ENCODE peak calls at places on chromosomes 5 and 9, in six cellular contexts. One of them, this sample, is unnamed. For H3K4me1, the result is how much of the 10 kb centered on the place peaks cover.

GRCh38 chr5:140219068-140219971 is 44.3 kb downstream of the CYSTM1 start:
- DNase-seq in upper lobe of right lung: no peak
- DNase-seq in MM.1S: no peak
- DNase-seq in suprapubic skin: no peak
- DNase-seq in CD8-positive, alpha-beta T cell: no peak
- DNase-seq in lung: no peak
- DNase-seq in this sample: no peak

GRCh38 chr9:123415593-123415930 is 59.6 kb downstream of the CRB2 start:
- DNase-seq in lung: no peak
- DNase-seq in upper lobe of right lung: no peak
- DNase-seq in MM.1S: no peak
- DNase-seq in suprapubic skin: no peak
- DNase-seq in CD8-positive, alpha-beta T cell: no peak
- DNase-seq in this sample: no peak

GRCh38 chr9:128275198-128276007 is at the start of gene GOLGA2:
- DNase-seq in MM.1S: no peak
- DNase-seq in upper lobe of right lung: no peak
- DNase-seq in suprapubic skin: no peak
- DNase-seq in lung: peak
- DNase-seq in CD8-positive, alpha-beta T cell: no peak
- DNase-seq in this sample: peak

GRCh38 chr5:148735301-148735700 is 81.0 kb upstream of the HTR4 start:
- DNase-seq in suprapubic skin: no peak
- DNase-seq in MM.1S: no peak
- DNase-seq in CD8-positive, alpha-beta T cell: no peak
- DNase-seq in lung: no peak
- DNase-seq in upper lobe of right lung: no peak
- DNase-seq in this sample: peak

GRCh38 chr9:136311433-136312375 is 7.8 kb upstream of the CCDC187 start:
- DNase-seq in CD8-positive, alpha-beta T cell: no peak
- DNase-seq in upper lobe of right lung: no peak
- DNase-seq in lung: no peak
- DNase-seq in suprapubic skin: no peak
- DNase-seq in MM.1S: peak
- DNase-seq in this sample: no peak

GRCh38 chr9:90905079-90905478 is 103.5 kb downstream of the SYK start:
- DNase-seq in lung: peak
- DNase-seq in upper lobe of right lung: peak
- DNase-seq in MM.1S: no peak
- DNase-seq in suprapubic skin: no peak
- DNase-seq in CD8-positive, alpha-beta T cell: no peak
- DNase-seq in this sample: no peak

GRCh38 chr5:95664204-95664786 is 17.7 kb downstream of the RFESD start:
- DNase-seq in CD8-positive, alpha-beta T cell: peak
- DNase-seq in suprapubic skin: no peak
- DNase-seq in MM.1S: peak
- DNase-seq in upper lobe of right lung: no peak
- DNase-seq in lung: no peak
- DNase-seq in this sample: no peak

GRCh38 chr9:108377881-108378280 is 477.9 kb downstream of the ACTL7B start:
- DNase-seq in CD8-positive, alpha-beta T cell: no peak
- DNase-seq in lung: no peak
- DNase-seq in suprapubic skin: no peak
- DNase-seq in MM.1S: no peak
- DNase-seq in upper lobe of right lung: no peak
- DNase-seq in this sample: no peak

GRCh38 chr9:98380065-98380681 is 124.7 kb upstream of the TBC1D2 start:
- DNase-seq in upper lobe of right lung: no peak
- DNase-seq in MM.1S: no peak
- DNase-seq in lung: no peak
- DNase-seq in suprapubic skin: peak
- DNase-seq in CD8-positive, alpha-beta T cell: no peak
- DNase-seq in this sample: peak

GRCh38 chr9:122392714-122393113 is 21.9 kb downstream of the PTGS1 start:
- DNase-seq in MM.1S: no peak
- DNase-seq in lung: peak
- DNase-seq in upper lobe of right lung: no peak
- DNase-seq in suprapubic skin: no peak
- DNase-seq in CD8-positive, alpha-beta T cell: no peak
- DNase-seq in this sample: no peak

GRCh38 chr9:6941527-6941926 is 183.8 kb downstream of the KDM4C start:
- DNase-seq in MM.1S: no peak
- DNase-seq in CD8-positive, alpha-beta T cell: no peak
- DNase-seq in suprapubic skin: no peak
- DNase-seq in upper lobe of right lung: no peak
- DNase-seq in lung: no peak
- DNase-seq in this sample: no peak

GRCh38 chr5:33736510-33736909 is 155.3 kb downstream of the ADAMTS12 start:
- DNase-seq in CD8-positive, alpha-beta T cell: no peak
- DNase-seq in suprapubic skin: no peak
- DNase-seq in MM.1S: no peak
- DNase-seq in upper lobe of right lung: no peak
- DNase-seq in lung: no peak
- DNase-seq in this sample: peak

GRCh38 chr9:107049825-107050184 is 186.8 kb downstream of the ZNF462 start:
- DNase-seq in upper lobe of right lung: no peak
- DNase-seq in suprapubic skin: no peak
- DNase-seq in MM.1S: no peak
- DNase-seq in lung: no peak
- DNase-seq in CD8-positive, alpha-beta T cell: no peak
- DNase-seq in this sample: no peak

GRCh38 chr9:35526087-35526801 is 36.3 kb downstream of the RUSC2 start:
- DNase-seq in CD8-positive, alpha-beta T cell: no peak
- DNase-seq in upper lobe of right lung: no peak
- DNase-seq in MM.1S: no peak
- DNase-seq in suprapubic skin: no peak
- DNase-seq in lung: no peak
- DNase-seq in this sample: no peak

GRCh38 chr9:126722252-126722921 is 82.5 kb upstream of the ZBTB43 start:
- DNase-seq in lung: peak
- DNase-seq in MM.1S: peak
- DNase-seq in upper lobe of right lung: peak
- DNase-seq in CD8-positive, alpha-beta T cell: peak
- DNase-seq in suprapubic skin: peak
- DNase-seq in this sample: no peak

GRCh38 chr9:79812099-79812498 is 240.3 kb downstream of the TLE4 start:
- DNase-seq in CD8-positive, alpha-beta T cell: no peak
- DNase-seq in upper lobe of right lung: no peak
- DNase-seq in MM.1S: no peak
- DNase-seq in suprapubic skin: no peak
- DNase-seq in lung: no peak
- DNase-seq in this sample: peak

GRCh38 chr9:101376117-101376866 is 8.5 kb downstream of the BAAT start:
- DNase-seq in MM.1S: no peak
- DNase-seq in CD8-positive, alpha-beta T cell: no peak
- DNase-seq in suprapubic skin: no peak
- DNase-seq in lung: no peak
- DNase-seq in upper lobe of right lung: no peak
- DNase-seq in this sample: peak

GRCh38 chr5:54874337-54875021 is 110.9 kb downstream of the ESM1 start:
- DNase-seq in suprapubic skin: no peak
- DNase-seq in CD8-positive, alpha-beta T cell: no peak
- DNase-seq in MM.1S: no peak
- DNase-seq in upper lobe of right lung: no peak
- DNase-seq in lung: no peak
- DNase-seq in this sample: no peak

GRCh38 chr5:158957196-158957595 is 142.5 kb downstream of the EBF1 start:
- DNase-seq in MM.1S: no peak
- DNase-seq in lung: no peak
- DNase-seq in upper lobe of right lung: no peak
- DNase-seq in suprapubic skin: no peak
- DNase-seq in CD8-positive, alpha-beta T cell: no peak
- DNase-seq in this sample: no peak

GRCh38 chr9:33350310-33350709 is 52.1 kb downstream of the AQP7 start:
- DNase-seq in MM.1S: no peak
- DNase-seq in upper lobe of right lung: no peak
- DNase-seq in suprapubic skin: no peak
- DNase-seq in lung: no peak
- DNase-seq in CD8-positive, alpha-beta T cell: no peak
- DNase-seq in this sample: no peak

GRCh38 chr9:130858734-130859705 is 24.0 kb downstream of the ABL1 start:
- DNase-seq in upper lobe of right lung: no peak
- DNase-seq in lung: no peak
- DNase-seq in suprapubic skin: peak
- DNase-seq in MM.1S: no peak
- DNase-seq in CD8-positive, alpha-beta T cell: no peak
- DNase-seq in this sample: no peak

GRCh38 chr5:60685028-60685427 is 14.9 kb downstream of the DEPDC1B start:
- DNase-seq in CD8-positive, alpha-beta T cell: no peak
- DNase-seq in upper lobe of right lung: no peak
- DNase-seq in suprapubic skin: no peak
- DNase-seq in lung: no peak
- DNase-seq in MM.1S: no peak
- DNase-seq in this sample: no peak

DNA sequence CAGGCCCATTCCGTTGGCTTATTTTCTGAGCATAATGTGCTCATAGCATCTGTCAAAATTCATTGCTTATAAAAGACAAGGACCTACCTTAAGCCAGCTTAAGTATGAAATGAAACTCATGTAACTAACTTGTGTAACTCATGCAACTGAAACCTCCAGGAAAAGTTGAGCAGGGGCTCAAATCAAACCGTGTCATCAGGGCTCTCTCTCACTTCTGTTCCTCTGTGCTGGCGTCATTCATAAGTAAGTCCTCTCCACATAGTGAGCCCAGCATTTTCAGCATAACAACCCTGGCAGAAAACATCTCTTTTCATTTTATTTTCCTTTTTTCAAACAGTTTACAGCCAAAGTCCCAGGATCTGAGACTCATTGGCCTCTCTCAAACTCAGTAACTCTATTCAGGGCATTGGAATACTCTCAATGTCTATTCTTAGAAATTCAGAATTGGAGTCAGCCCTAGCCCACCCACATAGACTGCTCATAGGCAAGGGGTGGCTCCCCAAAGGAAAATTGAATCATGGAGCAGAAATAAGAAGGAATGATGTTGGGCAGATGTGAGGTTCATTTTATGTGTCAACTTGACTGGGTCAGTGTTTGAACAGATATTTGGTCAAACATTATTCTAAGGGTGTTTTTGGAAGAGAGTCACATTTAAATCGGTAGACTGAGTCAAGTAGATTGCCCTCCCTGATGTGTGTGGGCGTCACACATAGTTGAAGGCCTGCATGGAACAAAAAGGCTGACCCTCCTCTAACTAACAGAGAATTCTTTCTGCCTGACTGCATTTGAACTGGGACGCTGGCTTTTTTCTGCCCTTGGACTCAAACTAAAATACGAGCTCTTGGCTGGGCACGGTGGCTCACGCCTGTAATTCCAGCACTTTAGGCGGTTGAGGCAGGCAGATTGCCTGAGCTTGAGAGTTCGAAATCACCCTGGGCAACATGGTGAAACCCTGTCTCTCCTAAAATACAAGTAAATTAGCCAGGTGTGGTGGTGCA is 209.1 kb downstream of the MAN2A1 start:
- DNase-seq in MM.1S: peak
- DNase-seq in CD8-positive, alpha-beta T cell: no peak
- DNase-seq in upper lobe of right lung: no peak
- DNase-seq in lung: no peak
- DNase-seq in suprapubic skin: no peak
- DNase-seq in this sample: no peak
- H3K4me1 ChIP-seq in MM.1S: under half
- H3K4me1 ChIP-seq in CD8-positive, alpha-beta T cell: under half
- H3K4me1 ChIP-seq in upper lobe of right lung: under half
- H3K4me1 ChIP-seq in lung: under half
- H3K4me1 ChIP-seq in suprapubic skin: under half
- H3K4me1 ChIP-seq in this sample: under half

DNA sequence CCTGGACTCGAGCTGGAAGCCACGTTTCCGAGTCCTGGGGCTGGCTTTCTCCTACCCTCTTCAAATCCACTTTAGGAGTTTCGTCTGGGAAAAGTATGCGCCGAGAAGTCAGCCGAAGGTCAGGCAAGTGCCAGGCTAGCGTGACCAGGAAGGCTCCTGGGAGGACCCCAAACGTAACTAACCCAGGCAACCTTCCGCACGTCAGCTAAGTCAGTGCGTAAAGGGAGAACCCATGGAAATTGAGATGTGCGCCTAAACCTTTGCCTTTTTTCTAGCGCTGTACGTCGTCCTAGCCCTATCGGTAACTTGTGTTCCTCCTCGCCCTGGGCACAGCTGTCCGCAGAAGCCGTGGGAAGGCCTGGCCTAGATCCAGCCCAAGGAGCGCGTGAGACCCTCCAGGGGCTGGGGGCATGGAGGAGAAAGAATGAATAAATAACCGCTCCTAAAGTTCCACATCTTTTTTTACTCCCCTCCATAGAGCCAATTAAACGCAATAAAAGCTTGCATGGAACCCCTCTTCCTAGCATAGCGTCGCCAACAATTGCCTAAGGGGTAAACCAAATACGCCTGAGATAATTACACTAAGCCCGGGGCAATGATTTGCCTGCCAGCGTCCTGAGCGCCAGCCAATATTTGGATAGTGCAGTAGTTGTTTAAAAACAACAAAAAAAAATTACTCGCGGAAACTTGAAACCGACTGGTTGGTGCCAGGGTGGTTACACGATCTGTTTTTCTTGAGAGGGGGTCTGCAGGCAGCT is 4.0 kb upstream of the FOXB2 start:
- DNase-seq in lung: no peak
- DNase-seq in suprapubic skin: no peak
- DNase-seq in CD8-positive, alpha-beta T cell: no peak
- DNase-seq in MM.1S: no peak
- DNase-seq in upper lobe of right lung: no peak
- DNase-seq in this sample: no peak
- H3K4me3 ChIP-seq in lung: no peak
- H3K4me3 ChIP-seq in suprapubic skin: no peak
- H3K4me3 ChIP-seq in CD8-positive, alpha-beta T cell: no peak
- H3K4me3 ChIP-seq in MM.1S: no peak
- H3K4me3 ChIP-seq in upper lobe of right lung: no peak
- H3K4me3 ChIP-seq in this sample: no peak

GRCh38 chr5:137935694-137936093 is 46.4 kb downstream of the PKD2L2 start:
- DNase-seq in CD8-positive, alpha-beta T cell: no peak
- DNase-seq in MM.1S: no peak
- DNase-seq in lung: no peak
- DNase-seq in suprapubic skin: no peak
- DNase-seq in upper lobe of right lung: no peak
- DNase-seq in this sample: no peak
- H3K27ac ChIP-seq in CD8-positive, alpha-beta T cell: no peak
- H3K27ac ChIP-seq in MM.1S: no peak
- H3K27ac ChIP-seq in lung: no peak
- H3K27ac ChIP-seq in suprapubic skin: no peak
- H3K27ac ChIP-seq in upper lobe of right lung: no peak
- H3K27ac ChIP-seq in this sample: no peak

GRCh38 chr5:100855295-100855694 is 47.8 kb downstream of the ST8SIA4 start:
- DNase-seq in suprapubic skin: no peak
- DNase-seq in lung: no peak
- DNase-seq in upper lobe of right lung: no peak
- DNase-seq in MM.1S: no peak
- DNase-seq in CD8-positive, alpha-beta T cell: no peak
- DNase-seq in this sample: no peak

GRCh38 chr5:100858987-100859545 is 44.0 kb downstream of the ST8SIA4 start:
- DNase-seq in lung: no peak
- DNase-seq in suprapubic skin: no peak
- DNase-seq in CD8-positive, alpha-beta T cell: no peak
- DNase-seq in MM.1S: no peak
- DNase-seq in upper lobe of right lung: no peak
- DNase-seq in this sample: no peak

GRCh38 chr5:100855940-100856339 is 47.1 kb downstream of the ST8SIA4 start:
- DNase-seq in suprapubic skin: no peak
- DNase-seq in MM.1S: no peak
- DNase-seq in upper lobe of right lung: no peak
- DNase-seq in lung: no peak
- DNase-seq in CD8-positive, alpha-beta T cell: no peak
- DNase-seq in this sample: no peak

GRCh38 chr5:100854594-100854993 is 48.5 kb downstream of the ST8SIA4 start:
- DNase-seq in lung: no peak
- DNase-seq in upper lobe of right lung: no peak
- DNase-seq in MM.1S: no peak
- DNase-seq in CD8-positive, alpha-beta T cell: no peak
- DNase-seq in suprapubic skin: no peak
- DNase-seq in this sample: no peak

GRCh38 chr5:100856462-100856861 is 46.6 kb downstream of the ST8SIA4 start:
- DNase-seq in lung: no peak
- DNase-seq in suprapubic skin: no peak
- DNase-seq in CD8-positive, alpha-beta T cell: no peak
- DNase-seq in MM.1S: no peak
- DNase-seq in upper lobe of right lung: no peak
- DNase-seq in this sample: no peak
- H3K4me1 ChIP-seq in lung: under half
- H3K4me1 ChIP-seq in suprapubic skin: under half
- H3K4me1 ChIP-seq in CD8-positive, alpha-beta T cell: under half
- H3K4me1 ChIP-seq in MM.1S: half or more
- H3K4me1 ChIP-seq in upper lobe of right lung: under half
- H3K4me1 ChIP-seq in this sample: under half